ENCODE peak calls at places on chromosome 6, in four cellular contexts. One of them, this sample, is unnamed.

GRCh38 chr6:143958839-143959399 is 49.1 kb downstream of the PLAGL1 start:
- DNase-seq in left colon: no peak
- DNase-seq in NCI-H2081 treated with DMSO at 0.1 percent for 48 hours: no peak
- DNase-seq in Right ventricle myocardium superior: no peak
- DNase-seq in this sample: no peak

GRCh38 chr6:29791786-29792122 is 35.9 kb upstream of the HLA-G start:
- DNase-seq in Right ventricle myocardium superior: no peak
- DNase-seq in NCI-H2081 treated with DMSO at 0.1 percent for 48 hours: no peak
- DNase-seq in left colon: no peak
- DNase-seq in this sample: no peak

GRCh38 chr6:113049190-113049589 is 702.1 kb downstream of the RFPL4B start:
- DNase-seq in left colon: no peak
- DNase-seq in Right ventricle myocardium superior: no peak
- DNase-seq in NCI-H2081 treated with DMSO at 0.1 percent for 48 hours: no peak
- DNase-seq in this sample: no peak

GRCh38 chr6:94548211-94548610 is 1029.1 kb upstream of the MANEA start:
- DNase-seq in NCI-H2081 treated with DMSO at 0.1 percent for 48 hours: no peak
- DNase-seq in Right ventricle myocardium superior: no peak
- DNase-seq in left colon: no peak
- DNase-seq in this sample: no peak

GRCh38 chr6:156026543-156027268 is 571.1 kb upstream of the NOX3 start:
- DNase-seq in Right ventricle myocardium superior: no peak
- DNase-seq in NCI-H2081 treated with DMSO at 0.1 percent for 48 hours: no peak
- DNase-seq in left colon: no peak
- DNase-seq in this sample: no peak

GRCh38 chr6:47254051-47254450 is 55.7 kb downstream of the TNFRSF21 start:
- DNase-seq in NCI-H2081 treated with DMSO at 0.1 percent for 48 hours: no peak
- DNase-seq in left colon: no peak
- DNase-seq in Right ventricle myocardium superior: no peak
- DNase-seq in this sample: no peak

GRCh38 chr6:110828396-110828795 is 13.1 kb upstream of the CDK19 start:
- DNase-seq in NCI-H2081 treated with DMSO at 0.1 percent for 48 hours: no peak
- DNase-seq in left colon: no peak
- DNase-seq in Right ventricle myocardium superior: no peak
- DNase-seq in this sample: no peak

GRCh38 chr6:121809211-121809610 is 373.8 kb downstream of the GJA1 start:
- DNase-seq in Right ventricle myocardium superior: no peak
- DNase-seq in left colon: no peak
- DNase-seq in NCI-H2081 treated with DMSO at 0.1 percent for 48 hours: no peak
- DNase-seq in this sample: no peak

GRCh38 chr6:124924333-124924759 is 37.9 kb upstream of the RNF217 start:
- DNase-seq in NCI-H2081 treated with DMSO at 0.1 percent for 48 hours: no peak
- DNase-seq in left colon: no peak
- DNase-seq in Right ventricle myocardium superior: no peak
- DNase-seq in this sample: no peak

GRCh38 chr6:157644043-157644810 is 178.8 kb upstream of the SNX9 start:
- DNase-seq in Right ventricle myocardium superior: no peak
- DNase-seq in NCI-H2081 treated with DMSO at 0.1 percent for 48 hours: no peak
- DNase-seq in left colon: no peak
- DNase-seq in this sample: no peak